ENCODE peak calls at places on chromosomes 13 and 19, in ten cellular contexts. I, O, J, Z, U, R, N, T, L and S are unnamed samples.

GRCh38 chr13:97976551-97977375 is 23.3 kb downstream of the IPO5 start:
- DNase-seq in I (peak; percentile 86), O (no peak), J (peak; percentile 24), Z (no peak), U (no peak), R (no peak), N (peak; percentile 36), T (no peak), L (no peak), S (no peak)

GRCh38 chr13:83876546-83876945 is 5.7 kb downstream of the SLITRK1 start:
- DNase-seq in I (no peak), O (peak; percentile 21), J (no peak), Z (no peak), U (no peak), R (no peak), N (no peak), T (no peak), L (no peak), S (no peak)

GRCh38 chr13:70253411-70253810 is 145.2 kb upstream of the KLHL1 start:
- DNase-seq in I (no peak), O (no peak), J (no peak), Z (no peak), U (no peak), R (no peak), N (no peak), T (no peak), L (no peak), S (no peak)

GRCh38 chr19:39969681-39970423 is 1.1 kb upstream of the PSMC4 start:
- DNase-seq in I (no peak), O (peak; percentile 26), J (peak; percentile 19), Z (no peak), U (no peak), R (no peak), N (no peak), T (no peak), L (no peak), S (no peak)

GRCh38 chr13:37791699-37792098 is 77.9 kb downstream of the TRPC4 start:
- DNase-seq in I (no peak), O (no peak), J (no peak), Z (no peak), U (no peak), R (no peak), N (no peak), T (peak; percentile 56), L (no peak), S (peak; percentile 57)

GRCh38 chr13:99501952-99502310 is 659 bp downstream of the TM9SF2 start:
- DNase-seq in I (peak; percentile 87), O (peak; percentile 43), J (peak; percentile 55), Z (peak; percentile 35), U (no peak), R (no peak), N (no peak), T (peak; percentile 23), L (no peak), S (peak; percentile 35)

GRCh38 chr19:3062165-3063105 is at the start of gene TLE5:
- DNase-seq in I (peak; percentile 89), O (peak; percentile 86), J (peak; percentile 70), Z (peak; percentile 85), U (peak; percentile 80), R (peak; percentile 46), N (peak; percentile 79), T (peak; percentile 47), L (no peak), S (peak; percentile 73)

GRCh38 chr19:55046975-55047622 is 9.0 kb upstream of the GP6 start:
- DNase-seq in I (no peak), O (no peak), J (no peak), Z (no peak), U (no peak), R (no peak), N (no peak), T (no peak), L (no peak), S (no peak)

GRCh38 chr19:55301459-55302331 is 17.9 kb downstream of the BRSK1 start:
- DNase-seq in I (peak; percentile 97), O (peak; percentile 89), J (peak; percentile 93), Z (peak; percentile 90), U (peak; percentile 95), R (peak; percentile 89), N (peak; percentile 93), T (peak; percentile 76), L (peak; percentile 73), S (peak; percentile 88)

GRCh38 chr13:43528992-43529391 is 257.8 kb downstream of the ENOX1 start:
- DNase-seq in I (no peak), O (no peak), J (no peak), Z (no peak), U (no peak), R (no peak), N (no peak), T (no peak), L (no peak), S (no peak)

GRCh38 chr13:75489502-75490263 is 7.7 kb upstream of the TBC1D4 start:
- DNase-seq in I (no peak), O (peak; percentile 78), J (peak; percentile 43), Z (no peak), U (no peak), R (no peak), N (no peak), T (peak; percentile 81), L (no peak), S (peak; percentile 82)

GRCh38 chr19:46372901-46373572 is 26.1 kb downstream of the PPP5C start:
- DNase-seq in I (peak; percentile 85), O (no peak), J (no peak), Z (no peak), U (peak; percentile 59), R (no peak), N (no peak), T (peak; percentile 66), L (no peak), S (peak; percentile 45)

GRCh38 chr19:33248954-33249613 is 23.4 kb upstream of the SLC7A10 start:
- DNase-seq in I (no peak), O (no peak), J (no peak), Z (no peak), U (no peak), R (no peak), N (no peak), T (no peak), L (no peak), S (no peak)

GRCh38 chr13:48334534-48335127 is 31.1 kb downstream of the RB1 start:
- DNase-seq in I (no peak), O (peak; percentile 59), J (no peak), Z (no peak), U (peak; percentile 31), R (no peak), N (no peak), T (peak; percentile 64), L (no peak), S (peak; percentile 61)

GRCh38 chr13:48142437-48142836 is 47.5 kb upstream of the MED4 start:
- DNase-seq in I (no peak), O (peak; percentile 67), J (no peak), Z (no peak), U (no peak), R (no peak), N (no peak), T (no peak), L (no peak), S (no peak)

GRCh38 chr19:37095859-37096258 is 17.6 kb downstream of the ZNF420 start:
- DNase-seq in I (no peak), O (no peak), J (no peak), Z (no peak), U (no peak), R (no peak), N (no peak), T (peak; percentile 1), L (no peak), S (no peak)

GRCh38 chr19:46546194-46546896 is 50.7 kb upstream of the PNMA8B start:
- DNase-seq in I (peak; percentile 43), O (no peak), J (peak; percentile 62), Z (peak; percentile 80), U (peak; percentile 51), R (no peak), N (no peak), T (peak; percentile 60), L (no peak), S (peak; percentile 30)

GRCh38 chr13:40517486-40518311 is 148.7 kb downstream of the FOXO1 start:
- DNase-seq in I (no peak), O (peak; percentile 91), J (no peak), Z (no peak), U (no peak), R (no peak), N (no peak), T (no peak), L (no peak), S (no peak)

DNA sequence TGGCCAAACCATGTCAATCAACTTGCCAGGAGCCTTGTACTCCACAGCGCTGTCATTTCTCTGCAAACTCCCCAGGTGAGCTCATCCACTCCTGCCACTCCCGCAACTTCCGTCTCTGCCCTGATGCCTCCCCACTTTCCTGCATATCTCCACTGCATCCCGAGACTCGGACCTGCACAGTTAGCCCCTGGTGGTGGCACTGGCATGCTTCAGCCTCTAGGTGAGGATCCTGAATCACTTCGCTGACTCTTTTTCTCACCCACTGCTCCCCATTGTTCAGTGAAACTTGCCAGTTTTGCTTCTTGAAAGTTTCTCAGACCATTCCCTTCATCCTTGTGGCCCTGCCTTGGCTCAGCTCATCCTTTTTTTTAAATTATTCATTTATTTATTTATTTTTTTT is 3.4 kb upstream of the CTU1 start:
- DNase-seq in I (no peak), O (no peak), J (no peak), Z (no peak), U (peak; percentile 51), R (no peak), N (no peak), T (peak; percentile 11), L (no peak), S (no peak)
- TF ChIP-seq CTCF in I (no peak), O (peak; percentile 15), J (no peak), Z (no peak), U (peak; percentile 45), R (no peak), N (no peak), T (peak; percentile 42), L (no peak), S (peak; percentile 34)

GRCh38 chr13:107421028-107421427 is 794.3 kb downstream of the LIG4 start:
- DNase-seq in I (no peak), O (no peak), J (no peak), Z (no peak), U (no peak), R (no peak), N (no peak), T (peak; percentile 23), L (no peak), S (no peak)
- H3K4me3 ChIP-seq in I (no peak overlapping the region), O (no peak overlapping the region), J (no peak overlapping the region), Z (no peak overlapping the region), U (no peak overlapping the region), R (no peak overlapping the region), N (no peak overlapping the region), T (no peak overlapping the region), L (no peak overlapping the region), S (no peak overlapping the region)

GRCh38 chr19:34430738-34431625 is 2.8 kb downstream of the UBA2 start:
- DNase-seq in I (no peak), O (peak; percentile 81), J (no peak), Z (no peak), U (peak; percentile 66), R (no peak), N (no peak), T (peak; percentile 70), L (no peak), S (peak; percentile 52)
- TF ChIP-seq CTCF in I (no peak), O (peak; percentile 89), J (peak; percentile 45), Z (peak; percentile 39), U (peak; percentile 68), R (peak; percentile 69), N (peak; percentile 58), T (peak; percentile 90), L (peak; percentile 41), S (peak; percentile 85)

DNA sequence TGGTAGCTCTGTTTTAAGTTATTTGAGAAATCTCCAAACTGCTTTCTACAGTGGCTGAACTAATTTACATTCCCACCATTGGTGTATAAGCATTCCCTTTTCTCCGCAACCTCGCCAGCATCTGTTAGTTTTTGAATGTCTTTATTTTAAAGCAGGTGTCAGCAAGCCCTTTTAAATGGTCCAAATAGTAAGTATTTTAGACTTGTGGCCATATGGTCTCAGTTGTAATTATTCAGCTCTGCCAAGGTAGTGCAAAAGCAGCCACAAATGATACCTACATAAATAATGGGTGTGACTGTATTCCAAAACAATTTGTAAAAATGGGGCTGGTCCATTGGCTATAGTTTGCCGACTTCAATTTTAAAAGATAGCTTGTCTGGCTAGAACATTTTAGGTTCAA is 58.7 kb upstream of the TMTC4 start:
- DNase-seq in I (no peak), O (no peak), J (no peak), Z (no peak), U (no peak), R (no peak), N (no peak), T (no peak), L (no peak), S (no peak)
- H3K4me3 ChIP-seq in I (no peak overlapping the region), O (no peak overlapping the region), J (no peak overlapping the region), Z (no peak overlapping the region), U (no peak overlapping the region), R (no peak overlapping the region), N (no peak overlapping the region), T (no peak overlapping the region), L (no peak overlapping the region), S (no peak overlapping the region)